ENCODE peak calls at places on chromosomes 5 and 9, in four cellular contexts. T, R, D and Z are unnamed samples.

GRCh38 chr5:133746834-133747233 is 134.5 kb upstream of the FSTL4 start:
- DNase-seq in T (no peak), R (peak), D (no peak), Z (no peak)

GRCh38 chr5:85428426-85428934 is 1043.8 kb upstream of the EDIL3 start:
- DNase-seq in T (no peak), R (no peak), D (no peak), Z (no peak)

GRCh38 chr9:17578911-17579793 is at the start of gene SH3GL2:
- DNase-seq in T (peak), R (peak), D (no peak), Z (peak)

GRCh38 chr9:123063896-123064295 is 30.4 kb downstream of the GPR21 start:
- DNase-seq in T (no peak), R (no peak), D (no peak), Z (no peak)

GRCh38 chr5:132283423-132284043 is 10.7 kb upstream of the SLC22A4 start:
- DNase-seq in T (no peak), R (no peak), D (peak), Z (no peak)

GRCh38 chr9:87271696-87272477 is 225.8 kb upstream of the DAPK1 start:
- DNase-seq in T (no peak), R (no peak), D (no peak), Z (no peak)

GRCh38 chr5:113293613-113294340 is 141.0 kb downstream of the TSSK1B start:
- DNase-seq in T (no peak), R (peak), D (peak), Z (peak)

GRCh38 chr9:19998153-19998552 is 209.3 kb upstream of the SLC24A2 start:
- DNase-seq in T (no peak), R (peak), D (no peak), Z (no peak)

GRCh38 chr9:127183814-127184582 is 61.6 kb upstream of the ANGPTL2 start:
- DNase-seq in T (no peak), R (no peak), D (peak), Z (no peak)

GRCh38 chr9:2263665-2264064 is 248.5 kb downstream of the SMARCA2 start:
- DNase-seq in T (no peak), R (no peak), D (no peak), Z (no peak)

GRCh38 chr5:134116291-134116690 is 1.8 kb downstream of the TCF7 start:
- DNase-seq in T (no peak), R (no peak), D (no peak), Z (peak)

GRCh38 chr9:97981828-97982164 is 1.3 kb upstream of the ANP32B start:
- DNase-seq in T (no peak), R (no peak), D (no peak), Z (no peak)

GRCh38 chr5:140322751-140323731 is 20.1 kb upstream of the PFDN1 start:
- DNase-seq in T (peak), R (no peak), D (no peak), Z (peak)

GRCh38 chr9:129241725-129242124 is 63.7 kb upstream of the IER5L start:
- DNase-seq in T (no peak), R (no peak), D (no peak), Z (no peak)

GRCh38 chr9:133505901-133506652 is 18.7 kb downstream of the MYMK start:
- DNase-seq in T (no peak), R (no peak), D (peak), Z (peak)

GRCh38 chr5:2587189-2588031 is 164.1 kb downstream of the IRX2 start:
- DNase-seq in T (no peak), R (no peak), D (no peak), Z (no peak)

GRCh38 chr5:137605377-137605776 is 106.3 kb upstream of the SPOCK1 start:
- DNase-seq in T (no peak), R (no peak), D (no peak), Z (no peak)

GRCh38 chr5:115337882-115338281 is 41.4 kb upstream of the CCDC112 start:
- DNase-seq in T (no peak), R (no peak), D (no peak), Z (no peak)

GRCh38 chr9:93967020-93967803 is 12.1 kb upstream of the BARX1 start:
- DNase-seq in T (no peak), R (no peak), D (no peak), Z (no peak)

GRCh38 chr5:179452356-179453230 is 97.8 kb upstream of the RUFY1 start:
- DNase-seq in T (no peak), R (no peak), D (no peak), Z (no peak)

GRCh38 chr9:129108805-129109370 is 1.7 kb downstream of the CRAT start:
- DNase-seq in T (no peak), R (no peak), D (no peak), Z (no peak)

DNA sequence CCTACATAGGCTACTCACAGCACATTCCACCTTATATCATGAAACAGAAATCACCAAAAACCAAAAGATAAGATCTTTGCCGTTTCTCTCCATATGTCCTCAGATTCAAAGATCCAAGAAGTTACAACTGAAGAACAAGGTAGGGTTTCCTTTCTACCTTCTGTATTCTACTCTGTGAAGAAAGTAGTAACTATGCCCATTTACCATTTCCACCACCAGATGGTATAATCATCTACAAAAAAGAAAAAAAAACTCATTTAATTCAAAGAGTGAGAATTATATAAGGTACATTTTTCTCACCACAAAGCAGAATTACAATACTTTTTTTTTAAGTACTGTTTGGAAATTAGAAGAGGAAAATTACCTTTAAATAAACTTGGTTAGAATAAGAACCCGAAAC is 172.6 kb upstream of the PTGER4 start:
- DNase-seq in T (no peak), R (no peak), D (no peak), Z (no peak)
- TF ChIP-seq CTCF in T (no peak), R (peak), D (no peak), Z (no peak)

DNA sequence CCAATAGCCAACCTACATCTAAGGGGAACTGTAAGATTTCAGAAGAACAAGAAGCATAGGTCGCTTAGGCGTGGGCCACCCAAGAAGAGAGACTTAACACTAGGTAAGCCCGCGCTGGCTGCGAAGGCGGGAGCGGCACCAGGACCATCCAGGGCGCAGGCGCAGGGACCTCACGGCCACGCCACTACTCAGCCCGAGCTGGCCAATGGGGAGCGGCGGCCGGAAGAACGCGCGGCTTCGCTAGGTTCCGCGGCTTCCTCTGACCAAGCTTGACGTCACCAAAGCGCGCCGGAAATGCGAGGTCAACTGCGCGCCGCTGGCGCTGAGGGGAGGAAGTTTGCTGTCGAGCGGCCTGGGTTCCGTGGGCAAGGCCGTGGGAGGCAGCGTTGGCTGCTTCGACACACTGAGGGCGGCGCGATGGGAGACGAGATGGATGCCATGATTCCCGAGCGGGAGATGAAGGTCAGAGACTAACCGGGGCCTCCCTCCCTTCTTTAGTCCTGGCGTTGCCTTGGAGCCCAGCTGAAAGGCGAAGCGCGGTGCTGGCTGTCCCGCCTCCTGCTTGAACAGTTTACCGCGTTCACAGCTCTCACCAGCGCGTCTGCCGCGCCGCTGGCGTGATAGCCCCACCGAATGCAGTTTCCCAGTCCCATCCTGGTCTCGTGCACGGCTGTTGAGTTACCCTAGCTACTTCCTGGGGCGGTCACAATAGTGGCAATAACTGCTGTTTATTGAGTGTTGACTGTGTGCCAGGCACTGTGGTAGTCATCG is at the start of gene NUP214:
- DNase-seq in T (peak), R (peak), D (peak), Z (peak)
- TF ChIP-seq CTCF in T (no peak), R (no peak), D (no peak), Z (no peak)

GRCh38 chr5:75885849-75886596 is 168.8 kb upstream of the POC5 start:
- DNase-seq in T (no peak), R (no peak), D (no peak), Z (peak)
- TF ChIP-seq CTCF in T (peak), R (no peak), D (no peak), Z (peak)

DNA sequence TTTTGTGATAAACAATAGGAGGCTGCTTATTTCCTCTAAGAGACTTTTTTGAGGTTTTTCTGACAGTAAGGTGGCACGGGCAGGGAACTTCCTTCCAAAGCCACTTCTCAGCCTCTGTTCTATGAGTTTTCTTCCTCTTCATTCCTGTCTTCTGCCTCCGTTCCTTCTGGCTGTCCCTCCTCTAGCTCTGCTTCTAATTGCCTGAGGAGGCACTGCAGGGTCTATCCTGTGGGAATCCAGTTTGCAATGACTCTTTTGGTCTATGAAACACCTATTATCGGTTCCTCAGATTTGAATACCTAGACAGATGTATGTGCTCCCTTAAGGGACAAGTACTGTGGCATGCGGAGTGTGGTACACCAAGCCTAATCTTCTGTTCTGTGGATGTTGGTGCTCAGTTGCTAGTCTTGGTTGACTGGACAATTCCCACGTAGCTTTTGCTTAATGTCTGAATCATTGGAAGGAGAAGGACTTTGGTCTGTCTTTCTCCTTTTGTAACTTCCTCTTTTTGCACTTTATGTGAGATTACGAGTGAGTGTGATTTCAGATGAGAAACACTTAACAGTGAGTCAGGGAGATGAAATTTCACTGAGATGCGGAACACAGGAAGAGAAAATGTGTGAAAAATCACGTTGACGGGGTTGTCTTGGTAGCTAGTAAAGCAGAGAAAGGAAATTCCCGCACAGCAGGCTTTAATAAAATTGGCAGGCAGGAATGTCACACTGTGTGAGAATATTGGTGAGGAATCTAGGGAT is 305.2 kb downstream of the EFNA5 start:
- DNase-seq in T (peak), R (no peak), D (no peak), Z (no peak)
- TF ChIP-seq CTCF in T (no peak), R (no peak), D (no peak), Z (no peak)

GRCh38 chr5:95647331-95647659 is 718 bp downstream of the RFESD start:
- DNase-seq in T (no peak), R (no peak), D (no peak), Z (no peak)

GRCh38 chr5:95644351-95645042 is 2.1 kb upstream of the RFESD start:
- DNase-seq in T (no peak), R (peak), D (peak), Z (peak)

GRCh38 chr5:95643152-95643551 is 3.4 kb upstream of the RFESD start:
- DNase-seq in T (no peak), R (no peak), D (no peak), Z (no peak)

GRCh38 chr5:95647886-95648860 is 1.6 kb downstream of the RFESD start:
- DNase-seq in T (no peak), R (no peak), D (no peak), Z (no peak)

DNA sequence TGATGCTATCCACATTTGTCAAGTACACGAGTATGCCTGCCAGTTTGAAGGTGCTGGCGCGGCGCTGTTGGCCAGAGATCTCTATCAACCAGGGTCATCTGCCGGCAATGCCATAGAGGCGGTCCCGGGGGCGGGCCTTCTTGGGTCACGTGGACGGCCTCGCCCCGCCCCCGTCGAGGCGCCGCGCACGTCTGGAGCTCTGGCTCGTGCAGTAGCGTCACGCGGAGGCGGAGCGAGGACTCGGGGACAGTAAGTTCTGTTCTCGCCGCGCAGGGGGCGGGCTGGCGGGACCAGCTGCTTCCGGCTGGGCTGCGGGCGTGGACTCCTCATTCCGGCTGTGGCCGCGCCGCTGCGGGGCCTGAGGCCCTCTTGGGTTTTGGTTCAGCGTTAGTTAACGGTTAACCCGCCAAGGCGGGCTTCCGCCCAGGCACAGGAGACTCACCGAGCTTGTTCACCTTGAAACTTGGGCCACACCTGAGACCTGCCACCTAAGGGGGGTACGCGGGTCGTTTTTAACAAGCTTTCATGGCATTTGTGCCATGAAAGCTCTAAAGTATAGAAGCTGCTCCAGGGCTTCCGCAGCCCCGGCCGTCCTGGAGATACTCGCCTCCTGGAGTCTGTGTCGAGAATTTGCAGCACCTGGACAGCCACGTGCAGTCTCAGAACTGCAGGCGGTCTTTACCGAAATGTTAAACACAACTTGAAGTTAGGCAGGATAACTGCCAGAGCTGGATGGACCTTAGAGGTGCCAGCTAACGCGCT is at the start of gene RFESD:
- DNase-seq in T (peak), R (peak), D (peak), Z (peak)
- TF ChIP-seq CTCF in T (no peak), R (no peak), D (no peak), Z (no peak)